ENCODE peak calls at places on chromosomes 5 and 9, in nine cellular contexts. D is AG04450; I is fibroblast of mammary gland; C is breast epithelium; K is A549; J is neuronal stem cell; O is heart right ventricle; G is GM23338; M is CD8-positive, alpha-beta T cell. L is an unnamed sample.

GRCh38 chr9:81411961-81412360 is 277.4 kb downstream of the TLE1 start:
- DNase-seq in D (no peak), I (peak; percentile 91), C (no peak), K (no peak), J (no peak), O (no peak), G (no peak), M (no peak), L (no peak)

GRCh38 chr9:571066-571465 is 270.4 kb upstream of the DMRT1 start:
- DNase-seq in D (no peak), I (no peak), C (no peak), K (peak; percentile 16), J (no peak), O (no peak), G (no peak), M (no peak), L (no peak)

GRCh38 chr5:116137544-116138378 is 52.9 kb downstream of the COMMD10 start:
- DNase-seq in D (peak; percentile 18), I (peak; percentile 64), C (no peak), K (peak; percentile 41), J (peak; percentile 51), O (no peak), G (peak; percentile 81), M (no peak), L (no peak)

GRCh38 chr9:134824583-134824982 is 56.0 kb upstream of the FCN2 start:
- DNase-seq in D (no peak), I (no peak), C (no peak), K (no peak), J (no peak), O (no peak), G (no peak), M (no peak), L (no peak)

GRCh38 chr5:109682383-109682782 is 7.3 kb upstream of the MAN2A1 start:
- DNase-seq in D (no peak), I (no peak), C (no peak), K (no peak), J (no peak), O (no peak), G (peak; percentile 23), M (no peak), L (no peak)

GRCh38 chr5:150069619-150070276 is 16.6 kb downstream of the CSF1R start:
- DNase-seq in D (no peak), I (no peak), C (no peak), K (no peak), J (no peak), O (no peak), G (peak; percentile 24), M (no peak), L (no peak)

GRCh38 chr5:33010851-33011250 is 299.7 kb downstream of the NPR3 start:
- DNase-seq in D (no peak), I (peak; percentile 44), C (no peak), K (no peak), J (no peak), O (no peak), G (no peak), M (no peak), L (no peak)

GRCh38 chr5:13403351-13403750 is 541.1 kb downstream of the DNAH5 start:
- DNase-seq in D (no peak), I (no peak), C (no peak), K (no peak), J (no peak), O (no peak), G (no peak), M (no peak), L (no peak)

GRCh38 chr5:6850033-6850432 is 136.8 kb downstream of the TENT4A start:
- DNase-seq in D (no peak), I (no peak), C (no peak), K (no peak), J (no peak), O (no peak), G (no peak), M (no peak), L (no peak)

GRCh38 chr9:92176068-92176799 is 61.0 kb upstream of the SPTLC1 start:
- DNase-seq in D (no peak), I (no peak), C (no peak), K (peak; percentile 17), J (no peak), O (no peak), G (peak; percentile 73), M (no peak), L (no peak)

GRCh38 chr9:36100532-36100931 is 36.0 kb upstream of the GLIPR2 start:
- DNase-seq in D (no peak), I (peak; percentile 23), C (no peak), K (no peak), J (peak; percentile 12), O (no peak), G (peak; percentile 87), M (no peak), L (no peak)

GRCh38 chr9:129560849-129561248 is 60.1 kb downstream of the C9orf50 start:
- DNase-seq in D (no peak), I (no peak), C (no peak), K (no peak), J (no peak), O (no peak), G (no peak), M (no peak), L (no peak)

GRCh38 chr5:126354857-126355731 is 68.1 kb upstream of the GRAMD2B start:
- DNase-seq in D (no peak), I (no peak), C (no peak), K (no peak), J (no peak), O (no peak), G (no peak), M (no peak), L (no peak)

GRCh38 chr9:104144336-104144735 is 50.2 kb downstream of the SMC2 start:
- DNase-seq in D (no peak), I (peak; percentile 3), C (no peak), K (no peak), J (no peak), O (no peak), G (no peak), M (no peak), L (no peak)

GRCh38 chr9:128771745-128772519 is at the start of gene ZER1:
- DNase-seq in D (peak; percentile 55), I (peak; percentile 81), C (peak; percentile 90), K (peak; percentile 89), J (peak; percentile 90), O (peak; percentile 94), G (peak; percentile 96), M (peak; percentile 94), L (peak; percentile 93)

DNA sequence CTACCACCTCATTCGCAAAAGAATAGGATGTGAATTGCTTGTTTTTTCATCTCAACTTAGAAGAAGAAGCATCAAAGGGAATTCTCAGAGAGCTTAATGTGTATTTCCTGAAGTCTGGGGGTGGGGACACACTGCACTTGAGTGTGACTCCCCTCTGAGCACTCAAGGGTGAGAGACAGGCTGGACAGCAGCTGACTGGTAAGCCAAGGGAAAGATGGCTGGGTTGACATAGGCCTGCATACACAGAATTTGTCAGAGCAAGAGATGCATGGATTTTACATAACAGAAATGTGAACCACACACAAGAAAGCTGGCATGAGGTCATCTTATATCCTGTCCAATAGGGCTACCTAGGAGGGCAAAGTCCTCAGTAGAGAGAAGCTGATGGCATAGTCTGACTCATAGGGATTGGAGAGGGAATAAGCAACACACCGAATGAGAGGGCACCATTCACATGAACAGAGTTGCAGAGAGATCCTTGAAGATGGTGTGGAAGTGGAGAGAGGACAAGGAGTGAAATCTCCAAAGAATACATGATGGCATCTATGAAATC is 114.3 kb upstream of the EPB41L4A start:
- DNase-seq in D (no peak), I (no peak), C (no peak), K (peak; percentile 75), J (no peak), O (no peak), G (peak; percentile 43), M (no peak), L (no peak)
- H3K4me3 ChIP-seq in D (no peak overlapping the region), I (no peak overlapping the region), C (no peak overlapping the region), K (no peak overlapping the region), J (no peak overlapping the region), O (no peak overlapping the region), G (no peak overlapping the region), M (no peak overlapping the region), L (no peak overlapping the region)

GRCh38 chr5:173055722-173055982 is 500 bp upstream of the CREBRF start:
- DNase-seq in D (no peak), I (no peak), C (no peak), K (no peak), J (no peak), O (no peak), G (no peak), M (no peak), L (no peak)
- H3K4me3 ChIP-seq in D (peak overlapping the region; percentile 66), I (peak overlapping the region; percentile 76), C (peak overlapping the region; percentile 100), K (peak overlapping the region; percentile 93), J (peak overlapping the region; percentile 82), O (peak overlapping the region; percentile 98), G (peak overlapping the region; percentile 77), M (peak overlapping the region; percentile 99), L (peak overlapping the region; percentile 97)

DNA sequence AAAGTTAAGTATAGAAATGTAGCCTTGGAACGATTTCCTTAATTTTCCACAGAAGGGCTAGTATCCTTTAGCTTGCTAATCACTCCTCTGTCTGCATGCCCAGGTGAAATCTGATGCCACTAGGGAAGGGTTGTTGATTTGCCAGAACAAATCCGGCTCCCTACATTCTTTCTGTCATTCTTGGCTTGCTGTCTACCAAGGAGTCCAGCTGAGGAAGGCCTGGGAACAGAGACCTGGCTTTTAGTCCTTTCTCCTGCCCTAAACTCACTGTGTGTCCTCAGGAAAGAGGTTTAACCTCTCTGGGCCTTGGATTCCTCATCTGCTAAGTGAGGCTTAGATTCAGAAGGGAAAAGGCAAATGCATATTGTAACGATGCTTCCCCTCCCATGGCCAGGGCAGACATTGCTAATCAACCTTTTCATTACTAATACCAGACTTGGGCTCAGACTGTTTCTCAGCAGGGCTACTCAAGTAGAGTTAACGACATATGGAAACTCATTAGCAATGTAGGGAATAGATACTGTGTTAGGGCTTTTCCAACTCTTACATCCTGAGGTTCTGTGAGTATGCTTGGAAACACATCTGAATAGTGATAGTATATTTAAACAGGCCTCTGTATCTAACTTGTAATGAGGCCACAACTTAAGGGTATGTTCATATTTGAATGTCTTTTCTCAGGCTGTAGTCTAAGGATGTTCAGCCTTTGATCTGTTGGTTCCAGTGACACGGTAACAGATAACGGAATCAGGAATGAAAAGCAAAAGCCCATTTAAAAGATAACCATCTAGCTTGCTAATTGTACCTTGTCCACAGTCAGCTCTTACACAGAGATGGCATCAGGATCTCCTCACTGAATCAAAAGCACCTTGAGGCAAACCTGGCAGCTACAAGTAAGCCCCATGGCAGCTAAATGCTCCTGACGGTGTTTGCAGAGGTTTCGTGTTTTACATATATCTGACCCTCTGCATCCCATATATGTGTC is 4.1 kb downstream of the GALNT10 start:
- DNase-seq in D (no peak), I (peak; percentile 63), C (peak; percentile 35), K (no peak), J (no peak), O (no peak), G (peak; percentile 86), M (no peak), L (no peak)
- H3K4me3 ChIP-seq in D (no peak overlapping the region), I (no peak overlapping the region), C (no peak overlapping the region), K (no peak overlapping the region), J (no peak overlapping the region), O (no peak overlapping the region), G (peak overlapping the region; percentile 11), M (no peak overlapping the region), L (no peak overlapping the region)

DNA sequence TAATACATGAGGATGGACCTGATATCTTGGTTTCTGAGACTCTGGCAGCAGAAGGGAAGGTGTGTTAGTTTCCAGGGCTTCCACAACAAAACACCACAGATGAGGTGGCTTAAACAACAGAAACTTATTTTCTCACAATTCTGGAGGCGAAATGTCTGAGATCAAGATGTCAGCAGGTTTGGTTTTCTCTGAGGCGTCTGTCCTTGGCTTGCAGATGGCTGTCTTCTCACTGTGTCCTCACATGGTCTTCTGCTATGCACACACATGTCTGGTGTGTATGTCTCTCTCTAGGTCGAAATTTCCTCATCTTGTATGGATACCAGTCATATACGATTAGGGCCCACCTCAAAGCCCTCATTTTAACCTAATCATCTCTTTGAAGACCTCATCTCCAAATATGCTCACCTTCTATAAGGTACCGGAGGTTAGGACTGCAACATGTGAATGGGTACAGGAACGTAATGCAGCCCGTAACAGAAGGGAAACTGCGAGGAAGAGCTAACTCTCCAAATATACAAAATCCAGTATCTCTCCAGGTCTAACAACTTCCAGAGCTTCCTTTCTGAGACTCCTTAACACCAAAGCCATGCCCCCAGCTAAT is 139.8 kb upstream of the SMARCA2 start:
- DNase-seq in D (no peak), I (no peak), C (no peak), K (no peak), J (no peak), O (no peak), G (no peak), M (no peak), L (no peak)
- H3K4me3 ChIP-seq in D (no peak overlapping the region), I (no peak overlapping the region), C (no peak overlapping the region), K (no peak overlapping the region), J (no peak overlapping the region), O (no peak overlapping the region), G (no peak overlapping the region), M (no peak overlapping the region), L (no peak overlapping the region)